ENCODE peak calls at places on chromosome 6, in seven cellular contexts. I, O, N, F, E, B and W are unnamed samples. For H3K36me3, the result is how much of the 10 kb centered on the place peaks cover.

GRCh38 chr6:29510202-29510601 is 22.4 kb upstream of the MAS1L start:
- DNase-seq in I (no peak), O (no peak), N (no peak), F (no peak), E (no peak), B (no peak), W (no peak)

GRCh38 chr6:162153120-162153519 is 574.4 kb downstream of the PRKN start:
- DNase-seq in I (no peak), O (no peak), N (no peak), F (no peak), E (no peak), B (no peak), W (no peak)

GRCh38 chr6:7566031-7566556 is 23.9 kb upstream of the SNRNP48 start:
- DNase-seq in I (no peak), O (no peak), N (no peak), F (no peak), E (no peak), B (no peak), W (no peak)

GRCh38 chr6:40907198-40907701 is 131.8 kb downstream of the UNC5CL start:
- DNase-seq in I (no peak), O (peak), N (no peak), F (peak), E (peak), B (no peak), W (peak)

GRCh38 chr6:147856687-147857086 is 348.2 kb downstream of the SAMD5 start:
- DNase-seq in I (no peak), O (no peak), N (no peak), F (no peak), E (no peak), B (no peak), W (no peak)

GRCh38 chr6:111041917-111042316 is 45.4 kb upstream of the SLC16A10 start:
- DNase-seq in I (no peak), O (no peak), N (no peak), F (no peak), E (no peak), B (no peak), W (no peak)

GRCh38 chr6:44508646-44509045 is 121.1 kb downstream of the CDC5L start:
- DNase-seq in I (no peak), O (no peak), N (no peak), F (no peak), E (no peak), B (no peak), W (no peak)

GRCh38 chr6:166907871-166908806 is 48.2 kb downstream of the RNASET2 start:
- DNase-seq in I (no peak), O (peak), N (no peak), F (no peak), E (no peak), B (no peak), W (no peak)

GRCh38 chr6:170083236-170084051 is 207.4 kb downstream of the DLL1 start:
- DNase-seq in I (no peak), O (no peak), N (no peak), F (no peak), E (no peak), B (no peak), W (no peak)

GRCh38 chr6:78835817-78836216 is 31.5 kb upstream of the IRAK1BP1 start:
- DNase-seq in I (no peak), O (no peak), N (no peak), F (no peak), E (no peak), B (no peak), W (no peak)

GRCh38 chr6:34115396-34116314 is 30.2 kb downstream of the GRM4 start:
- DNase-seq in I (no peak), O (peak), N (no peak), F (peak), E (no peak), B (no peak), W (peak)

GRCh38 chr6:15038013-15038791 is 207.7 kb upstream of the JARID2 start:
- DNase-seq in I (no peak), O (no peak), N (no peak), F (no peak), E (no peak), B (no peak), W (no peak)

GRCh38 chr6:164150221-164150620 is 735.7 kb downstream of the QKI start:
- DNase-seq in I (no peak), O (no peak), N (no peak), F (no peak), E (no peak), B (no peak), W (no peak)

GRCh38 chr6:114465511-114465910 is 122.7 kb upstream of the HS3ST5 start:
- DNase-seq in I (no peak), O (no peak), N (no peak), F (no peak), E (no peak), B (no peak), W (no peak)

GRCh38 chr6:89527634-89528033 is 94.7 kb downstream of the ANKRD6 start:
- DNase-seq in I (peak), O (no peak), N (no peak), F (no peak), E (no peak), B (no peak), W (no peak)

GRCh38 chr6:89526563-89526869 is 93.6 kb downstream of the ANKRD6 start:
- DNase-seq in I (no peak), O (no peak), N (no peak), F (no peak), E (no peak), B (no peak), W (no peak)

GRCh38 chr6:89528865-89529264 is 95.9 kb downstream of the ANKRD6 start:
- DNase-seq in I (no peak), O (no peak), N (no peak), F (no peak), E (no peak), B (no peak), W (no peak)

GRCh38 chr6:89525786-89526562 is 93.0 kb downstream of the ANKRD6 start:
- DNase-seq in I (no peak), O (no peak), N (no peak), F (no peak), E (no peak), B (no peak), W (no peak)

DNA sequence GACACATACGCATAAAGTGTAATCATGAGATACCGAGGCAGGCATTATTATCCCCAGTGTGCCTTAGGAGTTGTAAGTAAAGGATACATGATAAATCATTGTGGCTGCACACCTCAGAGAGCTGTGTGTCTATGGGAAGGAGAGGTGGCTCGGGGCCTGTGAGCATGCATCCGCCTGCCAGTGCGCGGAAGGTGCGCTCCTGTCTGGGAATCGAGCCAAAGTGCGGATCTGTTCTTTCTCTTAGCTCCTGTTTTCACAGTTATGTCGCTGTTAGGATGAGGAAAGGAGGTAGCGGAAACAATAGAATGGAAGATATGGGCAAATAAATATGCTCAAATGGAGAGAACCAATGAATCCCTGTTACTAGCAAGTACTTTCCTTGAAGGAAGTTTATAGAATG is 98.0 kb downstream of the ANKRD6 start:
- DNase-seq in I (no peak), O (no peak), N (peak), F (peak), E (no peak), B (no peak), W (no peak)
- TF ChIP-seq CTCF in I (no peak), O (no peak), N (no peak), F (no peak), E (no peak), B (no peak), W (no peak)

GRCh38 chr6:43038727-43039126 is 14.9 kb downstream of the CUL7 start:
- DNase-seq in I (no peak), O (no peak), N (no peak), F (no peak), E (no peak), B (no peak), W (no peak)

GRCh38 chr6:43047998-43048397 is 5.7 kb downstream of the CUL7 start:
- DNase-seq in I (no peak), O (no peak), N (no peak), F (no peak), E (no peak), B (no peak), W (no peak)

GRCh38 chr6:43045371-43045930 is 8.2 kb downstream of the CUL7 start:
- DNase-seq in I (no peak), O (no peak), N (no peak), F (no peak), E (no peak), B (no peak), W (no peak)

GRCh38 chr6:43040542-43041257 is 13.0 kb downstream of the CUL7 start:
- DNase-seq in I (no peak), O (no peak), N (no peak), F (no peak), E (no peak), B (no peak), W (no peak)

GRCh38 chr6:43043310-43043709 is 10.3 kb downstream of the CUL7 start:
- DNase-seq in I (no peak), O (no peak), N (no peak), F (no peak), E (no peak), B (no peak), W (no peak)
- H3K36me3 ChIP-seq in I (under half), O (half or more), N (half or more), F (under half), E (under half), B (under half), W (under half)

GRCh38 chr6:95574811-95575210 is 2.5 kb upstream of the MANEA start:
- DNase-seq in I (no peak), O (no peak), N (no peak), F (no peak), E (no peak), B (no peak), W (no peak)
- H3K4me3 ChIP-seq in I (no peak), O (no peak), N (no peak), F (no peak), E (no peak), B (peak), W (no peak)

GRCh38 chr6:134676307-134677281 is 273.3 kb downstream of the ALDH8A1 start:
- DNase-seq in I (no peak), O (no peak), N (no peak), F (no peak), E (peak), B (no peak), W (no peak)
- TF ChIP-seq CTCF in I (no peak), O (no peak), N (no peak), F (no peak), E (peak), B (no peak), W (no peak)

GRCh38 chr6:31882344-31882743 is 3.5 kb upstream of the SLC44A4 start:
- DNase-seq in I (no peak), O (no peak), N (no peak), F (no peak), E (peak), B (no peak), W (peak)

GRCh38 chr6:31887173-31887572 is 8.4 kb upstream of the SLC44A4 start:
- DNase-seq in I (no peak), O (no peak), N (no peak), F (no peak), E (no peak), B (no peak), W (no peak)

GRCh38 chr6:31886426-31887068 is 7.8 kb upstream of the SLC44A4 start:
- DNase-seq in I (no peak), O (no peak), N (no peak), F (no peak), E (peak), B (no peak), W (no peak)

GRCh38 chr6:31883699-31884098 is 4.9 kb upstream of the SLC44A4 start:
- DNase-seq in I (no peak), O (no peak), N (no peak), F (no peak), E (no peak), B (no peak), W (no peak)

DNA sequence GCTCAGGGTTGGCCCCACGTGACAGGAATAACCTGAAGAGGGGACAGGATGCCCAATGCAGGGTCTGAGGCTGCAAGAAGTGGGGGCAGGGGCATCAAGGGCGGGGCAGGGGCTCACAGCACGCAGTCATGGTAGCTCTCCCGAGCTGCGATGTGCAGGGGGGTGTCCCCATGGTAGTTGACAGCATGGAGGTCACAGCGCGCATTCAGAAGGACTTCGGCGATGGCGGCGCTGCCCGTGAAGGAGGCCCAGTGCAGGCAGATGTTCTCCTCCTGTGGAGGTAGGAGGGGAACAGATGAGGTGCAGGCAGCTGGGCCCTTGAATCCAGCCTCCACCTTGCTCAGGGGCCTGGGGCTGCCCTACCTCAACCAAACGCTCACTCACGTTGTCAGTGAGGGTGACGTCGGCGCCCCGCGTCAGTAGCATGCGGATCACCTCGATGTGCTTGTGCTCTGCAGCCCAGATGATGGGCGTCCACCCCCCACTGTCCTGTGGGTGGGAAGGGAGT is 5.8 kb upstream of the SLC44A4 start:
- DNase-seq in I (no peak), O (no peak), N (no peak), F (no peak), E (peak), B (no peak), W (no peak)
- H3K36me3 ChIP-seq in I (half or more), O (half or more), N (half or more), F (under half), E (half or more), B (half or more), W (under half)

DNA sequence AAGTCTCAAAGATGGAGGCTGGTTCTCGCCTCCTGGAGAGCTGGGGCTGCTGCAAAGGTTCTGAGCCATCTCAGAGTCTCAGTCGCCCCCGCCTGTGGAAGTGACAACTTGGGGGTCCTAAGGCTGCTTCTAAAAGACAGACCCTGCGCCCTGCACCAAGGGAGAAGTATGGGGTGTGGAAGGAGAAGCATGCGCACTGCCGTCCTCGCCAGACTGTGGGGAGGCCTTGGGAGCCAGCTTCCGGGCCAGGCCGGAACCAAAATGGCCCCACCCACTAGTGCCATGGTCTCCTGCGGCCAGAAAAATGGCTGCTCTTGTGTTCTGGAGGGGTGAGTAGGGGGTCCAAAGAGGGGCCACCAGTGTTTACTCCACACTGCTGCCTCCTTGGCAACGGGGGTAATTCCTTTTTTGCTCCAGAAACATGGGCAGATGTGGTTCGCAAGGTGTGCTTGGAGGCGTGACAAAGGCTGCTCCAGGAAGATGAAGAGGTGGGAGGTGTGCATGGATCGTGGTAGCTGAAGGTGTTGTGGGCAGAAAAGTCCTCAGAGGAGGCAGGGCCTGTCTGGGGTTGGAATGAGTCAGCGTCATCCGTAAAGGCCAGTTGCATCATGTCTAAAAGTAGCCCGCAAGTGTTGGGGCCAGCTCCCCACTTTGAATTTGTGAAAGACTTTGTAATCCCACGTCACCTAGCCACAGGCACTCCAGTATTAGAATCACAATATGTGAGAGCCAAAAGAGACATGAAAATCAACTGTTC is 329.8 kb upstream of the SOX4 start:
- DNase-seq in I (no peak), O (no peak), N (no peak), F (no peak), E (no peak), B (no peak), W (no peak)
- H3K4me3 ChIP-seq in I (no peak), O (no peak), N (no peak), F (no peak), E (no peak), B (no peak), W (no peak)

GRCh38 chr6:137568067-137568466 is 73.9 kb upstream of the OLIG3 start:
- DNase-seq in I (no peak), O (no peak), N (no peak), F (no peak), E (no peak), B (no peak), W (no peak)

GRCh38 chr6:137570307-137570832 is 76.2 kb upstream of the OLIG3 start:
- DNase-seq in I (no peak), O (no peak), N (no peak), F (no peak), E (no peak), B (no peak), W (no peak)

GRCh38 chr6:137573739-137574138 is 79.5 kb upstream of the OLIG3 start:
- DNase-seq in I (no peak), O (no peak), N (no peak), F (no peak), E (no peak), B (no peak), W (no peak)

GRCh38 chr6:137571854-137572253 is 77.7 kb upstream of the OLIG3 start:
- DNase-seq in I (peak), O (peak), N (no peak), F (no peak), E (no peak), B (no peak), W (peak)
- TF ChIP-seq CTCF in I (peak), O (peak), N (no peak), F (no peak), E (peak), B (peak), W (peak)

DNA sequence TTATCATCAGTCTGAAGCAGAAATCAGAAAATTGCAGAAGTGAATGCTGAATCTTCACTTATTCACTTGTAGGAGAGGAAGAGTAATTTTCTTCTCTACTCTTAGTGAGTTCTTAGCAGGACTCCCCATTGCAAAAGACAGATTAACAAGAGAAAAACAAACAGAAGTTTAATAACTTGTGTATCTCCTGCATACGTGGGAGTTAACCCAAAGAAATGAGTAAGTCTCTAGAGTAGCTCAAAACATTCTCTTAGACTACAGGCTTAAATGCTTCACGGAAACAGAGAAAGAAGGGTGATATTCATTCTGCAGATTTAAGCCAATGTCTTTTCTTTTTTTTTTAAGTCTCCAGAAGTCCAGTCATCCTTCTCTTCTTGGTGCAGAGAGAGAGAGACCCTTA is 97.9 kb upstream of the TMEM181 start:
- DNase-seq in I (no peak), O (no peak), N (no peak), F (no peak), E (no peak), B (no peak), W (no peak)
- H3K36me3 ChIP-seq in I (under half), O (under half), N (half or more), F (under half), E (under half), B (under half), W (under half)